ENCODE peak calls at places on chromosomes 12 and 14, in nine cellular contexts. R, B, E, N, O, M, L, X and S are unnamed samples.

GRCh38 chr12:12620730-12621315 is 9.1 kb downstream of the CREBL2 start:
- DNase-seq in R (no peak), B (no peak), E (no peak), N (no peak), O (no peak), M (no peak), L (no peak), X (no peak), S (no peak)

GRCh38 chr14:68926236-68926635 is 52.9 kb downstream of the ACTN1 start:
- DNase-seq in R (no peak), B (no peak), E (no peak), N (no peak), O (no peak), M (no peak), L (no peak), X (no peak), S (no peak)

GRCh38 chr12:34391771-34392581 is 369.7 kb downstream of the ALG10 start:
- DNase-seq in R (peak; percentile 60), B (peak; percentile 2), E (no peak), N (no peak), O (no peak), M (no peak), L (no peak), X (no peak), S (no peak)

GRCh38 chr12:92469837-92470236 is 233.0 kb upstream of the PLEKHG7 start:
- DNase-seq in R (no peak), B (peak; percentile 87), E (peak; percentile 85), N (no peak), O (no peak), M (no peak), L (no peak), X (peak; percentile 69), S (no peak)

GRCh38 chr14:76497550-76498484 is 121.9 kb downstream of the ESRRB start:
- DNase-seq in R (no peak), B (no peak), E (no peak), N (no peak), O (no peak), M (no peak), L (no peak), X (no peak), S (no peak)

GRCh38 chr12:68963456-68963859 is 30.5 kb upstream of the CPM start:
- DNase-seq in R (no peak), B (no peak), E (no peak), N (no peak), O (no peak), M (no peak), L (no peak), X (no peak), S (no peak)

GRCh38 chr12:21369141-21369980 is 3.3 kb upstream of the IAPP start:
- DNase-seq in R (no peak), B (no peak), E (no peak), N (no peak), O (no peak), M (no peak), L (no peak), X (no peak), S (no peak)

GRCh38 chr14:48563465-48563864 is 888.1 kb upstream of the MDGA2 start:
- DNase-seq in R (no peak), B (no peak), E (no peak), N (no peak), O (peak; percentile 90), M (peak; percentile 78), L (no peak), X (no peak), S (no peak)

GRCh38 chr14:53034688-53035087 is 83.8 kb upstream of the FERMT2 start:
- DNase-seq in R (no peak), B (no peak), E (no peak), N (no peak), O (no peak), M (no peak), L (no peak), X (no peak), S (no peak)

GRCh38 chr12:126704609-126705008 is 1562.4 kb upstream of the TMEM132C start:
- DNase-seq in R (no peak), B (no peak), E (no peak), N (no peak), O (no peak), M (no peak), L (no peak), X (no peak), S (no peak)

GRCh38 chr12:69102856-69103255 is 136.5 kb upstream of the CPSF6 start:
- DNase-seq in R (no peak), B (no peak), E (no peak), N (peak; percentile 40), O (no peak), M (no peak), L (no peak), X (no peak), S (no peak)

GRCh38 chr12:84056-84455 is 17.5 kb downstream of the IQSEC3 start:
- DNase-seq in R (no peak), B (no peak), E (no peak), N (no peak), O (peak; percentile 20), M (no peak), L (no peak), X (no peak), S (no peak)

GRCh38 chr12:24778486-24779304 is 170.2 kb downstream of the BCAT1 start:
- DNase-seq in R (no peak), B (no peak), E (no peak), N (no peak), O (no peak), M (no peak), L (no peak), X (no peak), S (no peak)

GRCh38 chr12:80044694-80045046 is 54.7 kb upstream of the OTOGL start:
- DNase-seq in R (no peak), B (no peak), E (no peak), N (no peak), O (no peak), M (peak; percentile 12), L (no peak), X (no peak), S (no peak)

GRCh38 chr12:98373019-98373554 is 142.3 kb upstream of the TMPO start:
- DNase-seq in R (no peak), B (no peak), E (no peak), N (peak; percentile 3), O (no peak), M (peak; percentile 39), L (no peak), X (no peak), S (no peak)

GRCh38 chr14:22614240-22614799 is 16.2 kb downstream of the ABHD4 start:
- DNase-seq in R (no peak), B (no peak), E (no peak), N (peak; percentile 63), O (no peak), M (peak; percentile 76), L (no peak), X (no peak), S (no peak)

GRCh38 chr12:45379261-45379660 is 163.4 kb downstream of the ANO6 start:
- DNase-seq in R (no peak), B (no peak), E (no peak), N (no peak), O (no peak), M (peak; percentile 3), L (no peak), X (no peak), S (no peak)

GRCh38 chr12:96858162-96858561 is 48.9 kb upstream of the NEDD1 start:
- DNase-seq in R (no peak), B (no peak), E (no peak), N (no peak), O (no peak), M (no peak), L (no peak), X (no peak), S (no peak)

GRCh38 chr12:27907766-27908165 is 64.8 kb downstream of the PTHLH start:
- DNase-seq in R (no peak), B (no peak), E (no peak), N (no peak), O (no peak), M (no peak), L (no peak), X (no peak), S (no peak)

GRCh38 chr12:45762185-45763110 is 32.9 kb downstream of the ARID2 start:
- DNase-seq in R (no peak), B (no peak), E (no peak), N (peak; percentile 11), O (no peak), M (peak; percentile 19), L (no peak), X (no peak), S (no peak)

DNA sequence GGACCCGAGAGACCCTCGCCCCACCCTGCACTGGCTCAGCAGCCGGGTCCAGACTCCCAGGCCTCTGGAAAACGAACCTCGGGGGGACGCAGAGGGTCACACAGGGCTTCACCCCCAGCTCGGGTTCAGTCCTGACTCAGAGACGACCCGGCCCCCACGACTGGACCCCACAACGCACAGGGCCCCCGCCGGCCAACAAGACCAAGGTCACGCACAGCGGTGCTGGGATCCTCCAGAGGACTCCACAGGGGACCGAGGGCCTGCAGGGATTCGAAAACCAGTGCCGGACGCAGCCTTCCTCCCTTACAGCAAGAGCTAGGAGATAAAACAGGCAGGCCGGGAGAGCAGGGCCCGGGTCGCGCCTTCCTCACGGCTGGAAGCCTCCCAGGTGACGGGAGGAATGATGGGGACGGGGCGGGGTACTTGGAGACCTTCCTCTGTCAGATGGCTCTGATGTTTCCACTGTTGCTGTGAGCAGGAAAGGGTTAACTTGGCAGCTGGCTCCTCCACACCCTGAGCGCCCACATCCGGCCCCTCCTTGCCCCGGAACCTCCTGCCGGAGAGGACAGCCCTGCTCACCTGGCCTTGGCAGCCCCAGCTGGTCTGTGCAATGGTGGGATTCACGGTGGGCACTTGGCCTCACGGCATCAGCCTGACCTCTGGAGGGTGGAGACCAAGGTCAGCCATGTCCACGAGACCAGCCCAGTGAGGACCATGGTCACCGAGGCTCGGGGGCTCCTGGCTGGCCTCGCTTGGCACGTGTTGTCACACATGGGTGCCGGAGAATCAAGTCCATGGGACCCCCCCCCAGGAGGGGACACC is 46.2 kb downstream of the GALNT9 start:
- DNase-seq in R (no peak), B (no peak), E (no peak), N (no peak), O (peak; percentile 90), M (no peak), L (no peak), X (no peak), S (no peak)
- H3K9me3 ChIP-seq in R (no peaks in the 10 kb centered on the region), B (no peaks in the 10 kb centered on the region), E (no peaks in the 10 kb centered on the region), N (no peaks in the 10 kb centered on the region), O (no peaks in the 10 kb centered on the region), M (no peaks in the 10 kb centered on the region), L (no peaks in the 10 kb centered on the region), X (no peaks in the 10 kb centered on the region), S (no peaks in the 10 kb centered on the region)

GRCh38 chr12:109612975-109613502 is 39.4 kb downstream of the MVK start:
- DNase-seq in R (no peak), B (no peak), E (no peak), N (no peak), O (no peak), M (no peak), L (no peak), X (no peak), S (no peak)
- TF ChIP-seq CTCF in R (no peak), B (no peak), E (peak; percentile 8), N (no peak), O (peak; percentile 54), M (peak; percentile 36), L (no peak), X (no peak), S (no peak)

GRCh38 chr12:104407922-104408321 is 48.8 kb upstream of the CHST11 start:
- DNase-seq in R (no peak), B (no peak), E (no peak), N (no peak), O (no peak), M (no peak), L (no peak), X (no peak), S (no peak)
- H3K9me3 ChIP-seq in R (no peaks in the 10 kb centered on the region), B (peaks cover 11% of the 10 kb centered on the region), E (no peaks in the 10 kb centered on the region), N (no peaks in the 10 kb centered on the region), O (no peaks in the 10 kb centered on the region), M (no peaks in the 10 kb centered on the region), L (no peaks in the 10 kb centered on the region), X (no peaks in the 10 kb centered on the region), S (no peaks in the 10 kb centered on the region)

GRCh38 chr14:102692334-102692733 is 84.9 kb upstream of the TRAF3 start:
- DNase-seq in R (no peak), B (no peak), E (no peak), N (no peak), O (no peak), M (no peak), L (no peak), X (no peak), S (no peak)
- TF ChIP-seq CTCF in R (no peak), B (no peak), E (no peak), N (no peak), O (no peak), M (no peak), L (no peak), X (no peak), S (no peak)